ENCODE peak calls at places on chromosomes 4 and X, in six cellular contexts. A is body of pancreas, Q is upper lobe of left lung, S is IMR-90, P is suprapubic skin, E is sigmoid colon. F is an unnamed sample. For H3K27me3, the result is how much of the 10 kb centered on the place peaks cover.

GRCh38 chr4:140157341-140157740 is 3.4 kb upstream of the MAML3 start:
- DNase-seq in A (no peak), Q (no peak), S (no peak), P (no peak), E (no peak), F (no peak)

GRCh38 chr4:56757270-56757746 is 64.2 kb downstream of the SPINK2 start:
- DNase-seq in A (no peak), Q (peak), S (peak), P (no peak), E (peak), F (peak)

GRCh38 chr4:147378780-147379179 is 102.1 kb upstream of the EDNRA start:
- DNase-seq in A (no peak), Q (peak), S (no peak), P (no peak), E (no peak), F (no peak)

GRCh38 chrX:86121916-86122315 is 26.3 kb upstream of the DACH2 start:
- DNase-seq in A (no peak), Q (no peak), S (no peak), P (no peak), E (no peak), F (no peak)

GRCh38 chr4:120001850-120002249 is 64.8 kb downstream of the MAD2L1 start:
- DNase-seq in A (no peak), Q (no peak), S (no peak), P (no peak), E (no peak), F (no peak)

GRCh38 chr4:126354784-126355183 is 1040.0 kb downstream of the FAT4 start:
- DNase-seq in A (no peak), Q (no peak), S (no peak), P (no peak), E (no peak), F (no peak)

GRCh38 chr4:5266991-5267390 is 215.7 kb downstream of the STK32B start:
- DNase-seq in A (no peak), Q (no peak), S (peak), P (no peak), E (no peak), F (no peak)

GRCh38 chr4:33512397-33512796 is 2731.9 kb downstream of the ARAP2 start:
- DNase-seq in A (no peak), Q (no peak), S (no peak), P (no peak), E (no peak), F (no peak)

GRCh38 chrX:154356596-154356995 is 17.8 kb downstream of the FLNA start:
- DNase-seq in A (no peak), Q (no peak), S (no peak), P (no peak), E (no peak), F (no peak)

GRCh38 chr4:189143255-189143654 is 797.4 kb upstream of the FRG1 start:
- DNase-seq in A (no peak), Q (no peak), S (peak), P (no peak), E (no peak), F (no peak)

DNA sequence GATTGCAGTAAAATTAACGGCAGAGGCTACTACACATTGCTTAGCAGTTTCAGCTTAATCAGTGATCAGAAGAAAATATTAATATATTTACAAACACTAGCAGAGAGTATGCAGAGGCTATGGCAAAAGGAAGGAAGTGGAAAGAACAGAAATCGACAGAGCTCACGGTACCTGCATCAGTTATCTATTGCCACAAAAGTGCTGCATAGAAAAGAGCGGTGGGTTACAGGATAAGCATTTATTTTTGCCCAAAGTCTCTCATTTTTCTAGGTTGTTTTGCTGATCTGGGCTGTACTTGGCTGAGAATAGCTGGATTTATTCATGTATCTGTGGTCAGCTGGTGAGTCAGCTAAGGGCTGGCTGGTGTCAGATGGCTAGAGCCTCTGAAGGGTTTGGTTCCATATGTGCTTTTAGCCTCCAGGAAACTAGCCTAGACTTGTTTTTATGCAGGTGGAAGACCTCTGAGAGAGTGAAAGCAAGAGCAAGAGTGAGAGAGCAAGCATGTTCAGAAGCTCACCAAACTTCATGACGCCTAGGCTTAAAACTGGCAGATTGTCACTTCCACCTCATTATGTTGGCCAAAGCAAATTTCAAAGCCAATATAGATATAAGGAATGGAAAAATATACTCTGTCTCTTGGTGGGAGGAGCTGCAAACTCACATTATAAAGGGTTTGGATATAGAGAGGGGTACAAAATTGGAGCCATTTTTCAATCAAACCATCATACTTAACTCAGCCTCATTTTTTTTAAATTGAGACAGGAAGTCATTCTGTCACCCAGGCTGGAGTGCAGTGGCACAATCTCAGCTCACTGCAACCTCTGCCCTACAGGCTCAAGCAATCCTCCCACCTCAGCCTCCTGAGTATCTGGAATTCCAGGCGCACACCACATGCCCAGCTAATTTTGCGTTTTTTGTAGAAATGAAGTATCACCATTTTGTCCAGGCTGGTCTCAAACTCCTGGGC is 153.2 kb upstream of the RPL34 start:
- DNase-seq in A (no peak), Q (no peak), S (peak), P (no peak), E (no peak), F (no peak)
- H3K4me3 ChIP-seq in A (no peak), Q (no peak), S (no peak), P (no peak), E (no peak), F (no peak)

GRCh38 chrX:74295102-74295501 is 8.9 kb upstream of the ZCCHC13 start:
- DNase-seq in A (no peak), Q (no peak), S (no peak), P (no peak), E (no peak), F (no peak)

GRCh38 chrX:74291964-74292891 is 11.8 kb upstream of the ZCCHC13 start:
- DNase-seq in A (peak), Q (peak), S (peak), P (peak), E (peak), F (peak)

GRCh38 chrX:74297766-74298165 is 6.2 kb upstream of the ZCCHC13 start:
- DNase-seq in A (no peak), Q (no peak), S (no peak), P (no peak), E (no peak), F (no peak)

GRCh38 chrX:74291577-74291963 is 12.4 kb upstream of the ZCCHC13 start:
- DNase-seq in A (no peak), Q (no peak), S (no peak), P (no peak), E (no peak), F (no peak)

GRCh38 chrX:74293343-74293946 is 10.5 kb upstream of the ZCCHC13 start:
- DNase-seq in A (peak), Q (peak), S (peak), P (peak), E (peak), F (peak)
- TF ChIP-seq POLR2A in A (no peak), Q (peak), S (no peak), P (no peak), E (peak), F (peak)

DNA sequence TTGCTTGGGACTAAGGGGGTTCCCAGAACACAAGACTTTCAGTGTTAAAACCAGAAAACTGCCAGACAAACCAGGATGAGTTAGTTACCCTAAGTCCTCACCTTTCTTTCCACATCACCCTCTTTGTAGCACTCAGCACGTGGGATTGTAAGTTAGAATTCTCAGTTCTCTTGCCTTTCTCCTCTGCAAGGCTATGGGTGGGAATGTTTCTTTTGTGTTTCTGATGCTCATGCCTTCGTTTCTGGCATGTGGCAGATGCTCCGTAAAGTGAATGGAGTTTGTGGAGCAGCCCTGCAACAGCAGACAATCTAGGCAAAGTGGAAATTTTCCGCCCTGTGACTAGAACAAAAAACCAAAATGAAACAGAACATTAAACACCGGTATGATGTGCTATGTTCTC is 64.7 kb upstream of the SPP1 start:
- DNase-seq in A (no peak), Q (no peak), S (no peak), P (no peak), E (no peak), F (no peak)
- H3K27me3 ChIP-seq in A (under half), Q (under half), S (under half), P (under half), E (under half), F (under half)

GRCh38 chr4:8746523-8747466 is 124.8 kb downstream of the HMX1 start:
- DNase-seq in A (no peak), Q (peak), S (no peak), P (peak), E (peak), F (peak)

GRCh38 chr4:8745036-8745827 is 126.4 kb downstream of the HMX1 start:
- DNase-seq in A (no peak), Q (peak), S (no peak), P (peak), E (peak), F (peak)

GRCh38 chr4:8744083-8744805 is 127.4 kb downstream of the HMX1 start:
- DNase-seq in A (peak), Q (peak), S (no peak), P (peak), E (peak), F (peak)

GRCh38 chr4:8747467-8747841 is 124.2 kb downstream of the HMX1 start:
- DNase-seq in A (no peak), Q (no peak), S (no peak), P (peak), E (peak), F (no peak)

DNA sequence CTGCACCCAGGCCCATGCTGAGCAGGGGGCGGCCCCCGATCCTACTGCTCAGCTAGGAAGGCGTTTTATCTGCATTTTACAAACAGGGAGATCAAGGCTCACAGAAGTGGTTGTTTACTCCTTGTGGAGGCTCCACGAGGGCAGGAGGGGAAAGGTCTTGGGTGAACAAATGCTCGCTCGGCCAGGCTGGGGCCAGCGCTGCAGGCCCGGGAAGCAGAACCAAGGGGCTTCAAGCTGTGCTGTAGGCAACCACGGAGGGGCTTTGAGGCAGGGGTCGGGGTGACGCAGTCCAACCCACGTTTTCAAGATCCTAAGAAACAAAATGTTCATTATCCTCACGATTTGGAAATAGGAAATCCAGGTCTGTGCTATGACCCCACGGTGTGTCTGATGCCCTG is 125.8 kb downstream of the HMX1 start:
- DNase-seq in A (no peak), Q (peak), S (no peak), P (peak), E (peak), F (peak)
- H3K4me3 ChIP-seq in A (no peak), Q (no peak), S (no peak), P (no peak), E (no peak), F (no peak)

GRCh38 chrX:53683556-53684414 is 2.7 kb downstream of the HUWE1 start:
- DNase-seq in A (peak), Q (peak), S (peak), P (peak), E (peak), F (peak)

GRCh38 chrX:53685711-53686110 is 808 bp downstream of the HUWE1 start:
- DNase-seq in A (no peak), Q (no peak), S (peak), P (no peak), E (no peak), F (no peak)

GRCh38 chrX:53684415-53685192 is 1.9 kb downstream of the HUWE1 start:
- DNase-seq in A (no peak), Q (no peak), S (no peak), P (no peak), E (no peak), F (peak)

GRCh38 chrX:53681661-53682060 is 4.9 kb downstream of the HUWE1 start:
- DNase-seq in A (no peak), Q (no peak), S (peak), P (no peak), E (no peak), F (no peak)

GRCh38 chrX:53682885-53683555 is 3.5 kb downstream of the HUWE1 start:
- DNase-seq in A (no peak), Q (peak), S (peak), P (no peak), E (peak), F (no peak)
- TF ChIP-seq POLR2A in A (no peak), Q (no peak), S (no peak), P (no peak), E (no peak), F (no peak)

DNA sequence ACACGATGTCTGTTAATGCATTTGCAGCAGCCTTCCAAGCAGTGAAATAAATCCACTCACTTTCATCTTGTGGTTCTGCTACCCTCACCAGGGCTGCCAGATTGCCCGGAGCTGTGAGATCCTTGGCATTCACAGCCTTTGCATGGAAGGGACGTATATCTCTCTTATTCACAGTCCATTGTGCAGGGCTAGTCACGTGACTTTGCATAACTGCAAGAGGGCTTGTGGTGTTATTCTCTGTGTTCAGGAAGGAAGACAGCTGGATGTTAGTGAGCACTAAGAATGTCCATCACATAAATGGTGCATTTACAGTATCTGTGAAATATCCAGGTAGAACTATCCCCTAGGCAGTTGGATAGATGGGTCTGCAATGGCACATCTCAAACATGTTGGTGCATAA is 96.5 kb upstream of the BEND4 start:
- DNase-seq in A (no peak), Q (no peak), S (no peak), P (no peak), E (no peak), F (no peak)
- H3K27me3 ChIP-seq in A (under half), Q (under half), S (under half), P (under half), E (under half), F (under half)